ENCODE peak calls at places on chromosomes 4 and X, in four cellular contexts. One of them, this sample, is unnamed.

GRCh38 chr4:42428036-42428435 is 30.7 kb downstream of the SHISA3 start:
- DNase-seq in germinal center: no peak
- DNase-seq in stimulated activated CD4-positive, alpha-beta T cell treated with anti-CD3 and anti-CD28 coated beads, Interleukin-2, amount 100 ng/mL, for 48 hours: no peak
- DNase-seq in astrocyte of the spinal cord: no peak
- DNase-seq in this sample: no peak

GRCh38 chr4:53380221-53380620 is 2.8 kb downstream of the FIP1L1 start:
- DNase-seq in germinal center: no peak
- DNase-seq in stimulated activated CD4-positive, alpha-beta T cell treated with anti-CD3 and anti-CD28 coated beads, Interleukin-2, amount 100 ng/mL, for 48 hours: no peak
- DNase-seq in astrocyte of the spinal cord: no peak
- DNase-seq in this sample: no peak

GRCh38 chrX:153672531-153673397 is 849 bp downstream of the PNCK start:
- DNase-seq in germinal center: no peak
- DNase-seq in stimulated activated CD4-positive, alpha-beta T cell treated with anti-CD3 and anti-CD28 coated beads, Interleukin-2, amount 100 ng/mL, for 48 hours: no peak
- DNase-seq in astrocyte of the spinal cord: no peak
- DNase-seq in this sample: no peak

GRCh38 chrX:110125435-110125834 is 122.5 kb downstream of the TMEM164 start:
- DNase-seq in germinal center: no peak
- DNase-seq in stimulated activated CD4-positive, alpha-beta T cell treated with anti-CD3 and anti-CD28 coated beads, Interleukin-2, amount 100 ng/mL, for 48 hours: no peak
- DNase-seq in astrocyte of the spinal cord: peak; percentile 25
- DNase-seq in this sample: no peak

GRCh38 chr4:83231620-83232056 is 53.0 kb downstream of the COQ2 start:
- DNase-seq in germinal center: no peak
- DNase-seq in stimulated activated CD4-positive, alpha-beta T cell treated with anti-CD3 and anti-CD28 coated beads, Interleukin-2, amount 100 ng/mL, for 48 hours: no peak
- DNase-seq in astrocyte of the spinal cord: no peak
- DNase-seq in this sample: no peak

GRCh38 chr4:173319696-173320095 is 14.5 kb downstream of the HMGB2 start:
- DNase-seq in germinal center: no peak
- DNase-seq in stimulated activated CD4-positive, alpha-beta T cell treated with anti-CD3 and anti-CD28 coated beads, Interleukin-2, amount 100 ng/mL, for 48 hours: no peak
- DNase-seq in astrocyte of the spinal cord: no peak
- DNase-seq in this sample: no peak

GRCh38 chr4:20251796-20252655 is at the start of gene SLIT2:
- DNase-seq in germinal center: peak; percentile 80
- DNase-seq in stimulated activated CD4-positive, alpha-beta T cell treated with anti-CD3 and anti-CD28 coated beads, Interleukin-2, amount 100 ng/mL, for 48 hours: no peak
- DNase-seq in astrocyte of the spinal cord: peak; percentile 85
- DNase-seq in this sample: no peak

GRCh38 chr4:162274354-162274753 is 110.6 kb upstream of the FSTL5 start:
- DNase-seq in germinal center: no peak
- DNase-seq in stimulated activated CD4-positive, alpha-beta T cell treated with anti-CD3 and anti-CD28 coated beads, Interleukin-2, amount 100 ng/mL, for 48 hours: no peak
- DNase-seq in astrocyte of the spinal cord: peak; percentile 3
- DNase-seq in this sample: no peak

GRCh38 chr4:103626296-103626695 is 93.5 kb downstream of the TACR3 start:
- DNase-seq in germinal center: no peak
- DNase-seq in stimulated activated CD4-positive, alpha-beta T cell treated with anti-CD3 and anti-CD28 coated beads, Interleukin-2, amount 100 ng/mL, for 48 hours: no peak
- DNase-seq in astrocyte of the spinal cord: no peak
- DNase-seq in this sample: no peak

GRCh38 chrX:134764202-134764785 is 106.0 kb upstream of the PLAC1 start:
- DNase-seq in germinal center: peak; percentile 53
- DNase-seq in stimulated activated CD4-positive, alpha-beta T cell treated with anti-CD3 and anti-CD28 coated beads, Interleukin-2, amount 100 ng/mL, for 48 hours: no peak
- DNase-seq in astrocyte of the spinal cord: peak; percentile 23
- DNase-seq in this sample: peak; percentile 61

GRCh38 chr4:6290769-6291547 is 21.3 kb downstream of the WFS1 start:
- DNase-seq in germinal center: no peak
- DNase-seq in stimulated activated CD4-positive, alpha-beta T cell treated with anti-CD3 and anti-CD28 coated beads, Interleukin-2, amount 100 ng/mL, for 48 hours: no peak
- DNase-seq in astrocyte of the spinal cord: no peak
- DNase-seq in this sample: no peak

GRCh38 chr4:133152330-133152791 is 3.3 kb downstream of the PCDH10 start:
- DNase-seq in germinal center: no peak
- DNase-seq in stimulated activated CD4-positive, alpha-beta T cell treated with anti-CD3 and anti-CD28 coated beads, Interleukin-2, amount 100 ng/mL, for 48 hours: no peak
- DNase-seq in astrocyte of the spinal cord: peak; percentile 37
- DNase-seq in this sample: no peak

This sample was measured in Panc1.